ENCODE peak calls at places on chromosomes 2 and 18, in ten cellular contexts. P, N, K, S, A, T, C, E, U and Z are unnamed samples.
A peak's percentile ranks its signal among the peaks of the same experiment; 100 is the strongest.

GRCh38 chr2:208040199-208041171 is 15.2 kb upstream of the PLEKHM3 start:
- DNase-seq in C (peak; percentile 86), A (peak; percentile 72), K (peak; percentile 83), N (no peak), U (peak; percentile 63), T (peak; percentile 61), S (peak; percentile 91), P (peak; percentile 42), E (no peak), Z (peak; percentile 58)

GRCh38 chr18:30727849-30728248 is 314.7 kb downstream of the DSC3 start:
- DNase-seq in K (no peak), U (no peak), S (no peak), A (no peak), E (no peak), N (no peak), P (no peak), C (no peak), T (no peak), Z (no peak)

GRCh38 chr2:241153616-241154015 is 3.3 kb downstream of the PPP1R7 start:
- DNase-seq in P (no peak), N (no peak), C (no peak), U (no peak), E (no peak), S (no peak), T (no peak), K (no peak), A (no peak), Z (no peak)

GRCh38 chr2:151097118-151097517 is 164.5 kb downstream of the RBM43 start:
- DNase-seq in U (no peak), A (no peak), S (no peak), N (no peak), T (no peak), E (no peak), P (no peak), K (no peak), C (no peak), Z (no peak)

GRCh38 chr2:200039847-200040246 is 84.5 kb downstream of the MAIP1 start:
- DNase-seq in S (no peak), T (no peak), K (no peak), E (no peak), C (no peak), A (no peak), N (no peak), U (no peak), P (no peak), Z (no peak)

GRCh38 chr2:70684846-70685622 is 83.0 kb downstream of the ADD2 start:
- DNase-seq in T (no peak), U (no peak), K (peak; percentile 10), S (no peak), E (no peak), C (no peak), N (no peak), P (no peak), A (peak; percentile 1), Z (no peak)

GRCh38 chr2:183564726-183565125 is 440.5 kb downstream of the NUP35 start:
- DNase-seq in C (no peak), P (no peak), K (no peak), T (no peak), S (no peak), A (no peak), N (no peak), E (no peak), U (no peak), Z (no peak)

GRCh38 chr2:28209312-28209711 is 183.3 kb upstream of the FOSL2 start:
- DNase-seq in U (peak; percentile 10), S (no peak), A (no peak), E (no peak), T (no peak), K (no peak), N (no peak), C (no peak), P (no peak), Z (no peak)

GRCh38 chr2:130798472-130799221 is 38.1 kb upstream of the ARHGEF4 start:
- DNase-seq in P (no peak), U (no peak), K (no peak), S (peak; percentile 74), C (peak; percentile 83), T (no peak), N (no peak), A (no peak), E (no peak), Z (peak; percentile 89)

GRCh38 chr18:62881509-62882016 is 166.2 kb downstream of the PHLPP1 start:
- DNase-seq in T (no peak), U (peak; percentile 77), S (no peak), C (no peak), E (no peak), A (no peak), P (no peak), K (no peak), N (peak; percentile 48), Z (no peak)

GRCh38 chr2:55204536-55204935 is 27.6 kb downstream of the CLHC1 start:
- DNase-seq in A (no peak), P (no peak), E (no peak), T (no peak), C (no peak), U (no peak), N (no peak), S (no peak), K (no peak), Z (no peak)

GRCh38 chr2:238236571-238236970 is 3.3 kb downstream of the HES6 start:
- DNase-seq in S (no peak), P (no peak), A (no peak), T (no peak), K (peak; percentile 39), N (no peak), E (no peak), U (no peak), C (peak; percentile 48), Z (no peak)

GRCh38 chr2:172725741-172726140 is 9.9 kb upstream of the RAPGEF4 start:
- DNase-seq in T (no peak), A (no peak), E (no peak), U (no peak), P (no peak), N (no peak), K (no peak), S (no peak), C (no peak), Z (no peak)
- TF ChIP-seq POLR2AphosphoS5 in T (no peak), A (no peak), E (no peak), U (no peak), P (no peak), N (no peak), K (no peak), S (no peak), C (no peak), Z (no peak)

GRCh38 chr2:226797989-226798421 is 1.6 kb downstream of the IRS1 start:
- DNase-seq in T (no peak), A (peak; percentile 27), N (no peak), E (no peak), S (peak; percentile 9), C (peak; percentile 78), P (no peak), U (no peak), K (peak; percentile 73), Z (no peak)

GRCh38 chr2:226798422-226799210 is 1.0 kb downstream of the IRS1 start:
- DNase-seq in S (peak; percentile 75), C (peak; percentile 90), P (peak; percentile 54), N (peak; percentile 46), K (no peak), A (peak; percentile 46), U (no peak), E (no peak), T (no peak), Z (peak; percentile 74)

GRCh38 chr2:226799976-226800940 is 638 bp upstream of the IRS1 start:
- DNase-seq in K (peak; percentile 71), T (no peak), C (no peak), A (peak; percentile 32), N (peak; percentile 38), E (no peak), P (no peak), S (peak; percentile 38), U (no peak), Z (peak; percentile 25)

GRCh38 chr2:226800941-226801784 is 1.5 kb upstream of the IRS1 start:
- DNase-seq in T (no peak), N (peak; percentile 75), A (peak; percentile 88), K (peak; percentile 93), S (peak; percentile 91), U (peak; percentile 62), E (no peak), P (peak; percentile 70), C (peak; percentile 92), Z (peak; percentile 92)

GRCh38 chr2:226799211-226799975 is at the start of gene IRS1:
- DNase-seq in C (peak; percentile 90), P (peak; percentile 50), U (peak; percentile 12), A (peak; percentile 75), N (peak; percentile 54), K (peak; percentile 91), T (no peak), S (peak; percentile 86), E (no peak), Z (peak; percentile 89)
- TF ChIP-seq POLR2AphosphoS5 in C (peak; percentile 36), P (no peak), U (no peak), A (peak; percentile 17), N (peak; percentile 50), K (peak; percentile 69), T (peak; percentile 19), S (peak; percentile 45), E (peak; percentile 24), Z (peak; percentile 68)

DNA sequence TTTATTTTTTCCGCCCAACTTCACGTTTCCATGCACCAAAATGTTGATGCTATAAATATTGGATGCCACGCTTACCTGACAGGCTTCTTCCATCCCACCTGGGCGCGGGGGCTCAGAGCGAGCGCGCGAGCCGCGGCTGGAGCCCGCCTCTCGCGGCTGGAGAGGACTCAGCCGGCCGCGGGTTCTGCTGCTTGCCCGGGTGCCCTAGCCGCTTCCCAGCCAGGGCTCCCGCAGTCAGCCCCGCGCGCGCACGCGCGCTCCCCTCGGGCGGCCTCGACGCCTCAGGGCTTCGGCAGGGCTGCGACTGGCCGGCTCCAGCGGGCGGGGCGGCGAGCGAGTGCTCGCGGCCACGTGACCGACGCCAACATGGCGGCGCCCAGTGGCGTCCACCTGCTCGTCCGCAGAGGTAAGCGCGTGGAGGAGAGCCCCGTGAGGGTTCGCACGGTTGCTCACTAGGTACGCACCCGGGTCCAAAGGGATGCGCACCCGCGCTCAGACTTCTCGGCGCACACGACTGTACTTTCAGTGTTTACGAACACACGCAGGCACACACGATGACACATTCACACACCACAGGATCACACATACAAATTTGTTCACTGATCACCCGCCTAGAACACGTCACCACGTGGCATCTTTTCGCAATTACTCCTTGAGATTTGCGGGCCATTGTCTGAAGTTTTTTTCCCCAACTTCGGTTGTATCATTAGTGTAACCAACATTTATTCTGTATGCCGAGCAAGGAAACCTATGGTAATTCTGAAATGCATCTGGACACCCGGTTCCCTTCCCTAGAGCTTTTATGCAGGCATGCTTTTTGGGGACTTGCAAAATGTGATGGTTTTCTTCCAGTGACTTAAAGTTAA is at the start of gene METAP1D:
- DNase-seq in E (peak; percentile 73), U (peak; percentile 94), T (peak; percentile 92), N (peak; percentile 56), A (peak; percentile 92), C (peak; percentile 99), K (peak; percentile 93), S (peak; percentile 95), P (peak; percentile 95), Z (peak; percentile 97)
- TF ChIP-seq POLR2AphosphoS5 in E (peak; percentile 78), U (peak; percentile 85), T (peak; percentile 95), N (peak; percentile 58), A (no peak), C (peak; percentile 86), K (peak; percentile 62), S (peak; percentile 83), P (peak; percentile 89), Z (peak; percentile 60)

DNA sequence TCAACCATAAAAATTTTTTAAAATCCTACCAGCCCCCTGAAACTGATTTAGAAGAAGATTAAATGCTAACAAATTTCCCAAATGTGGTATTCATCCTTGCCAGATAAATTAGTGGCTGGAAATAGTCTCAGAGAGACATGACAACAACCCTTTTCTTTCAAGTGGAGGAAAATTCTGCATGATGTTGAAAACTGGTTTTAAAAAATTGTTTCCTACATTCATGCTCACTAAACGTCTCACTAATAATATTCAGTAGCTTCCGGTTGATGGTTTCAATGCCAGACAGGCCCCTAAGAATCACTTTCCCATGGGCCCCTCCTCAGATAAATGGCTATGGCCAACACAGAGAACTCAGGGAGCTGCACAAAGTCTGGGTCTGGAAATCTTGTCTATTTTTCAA is 43.2 kb downstream of the NCKAP5 start:
- DNase-seq in A (no peak), U (no peak), S (no peak), C (no peak), E (no peak), K (no peak), N (no peak), P (no peak), T (no peak), Z (no peak)
- TF ChIP-seq POLR2AphosphoS5 in A (no peak), U (no peak), S (no peak), C (no peak), E (no peak), K (no peak), N (no peak), P (no peak), T (no peak), Z (no peak)